ENCODE peak calls at places on chromosome 9, in ten cellular contexts. E, P, Y, R, F, W, G, A, L and V are unnamed samples.

GRCh38 chr9:37324261-37324683 is 98.2 kb upstream of the GRHPR start:
- DNase-seq in R (no peak), P (no peak), F (no peak), E (peak; percentile 47), L (no peak), A (no peak), Y (peak; percentile 6), G (no peak), W (no peak), V (peak; percentile 9)

GRCh38 chr9:116083837-116084236 is 69.8 kb upstream of the PAPPA start:
- DNase-seq in A (no peak), Y (no peak), F (no peak), W (no peak), P (no peak), E (no peak), L (no peak), G (no peak), R (no peak), V (no peak)

GRCh38 chr9:14779566-14780022 is 57.1 kb upstream of the CER1 start:
- DNase-seq in F (no peak), W (no peak), R (no peak), L (no peak), G (no peak), A (no peak), E (no peak), P (no peak), Y (peak; percentile 32), V (no peak)

GRCh38 chr9:35792044-35792813 is 838 bp downstream of the NPR2 start:
- DNase-seq in P (no peak), F (no peak), Y (no peak), G (peak; percentile 30), R (no peak), W (no peak), L (no peak), E (no peak), A (no peak), V (no peak)

GRCh38 chr9:91162784-91163440 is 198.8 kb downstream of the AUH start:
- DNase-seq in E (peak; percentile 47), G (no peak), A (no peak), Y (peak; percentile 31), W (no peak), L (no peak), P (peak; percentile 87), R (no peak), F (peak; percentile 48), V (no peak)

GRCh38 chr9:116234091-116234490 is 80.5 kb downstream of the PAPPA start:
- DNase-seq in W (peak; percentile 96), A (no peak), Y (peak; percentile 97), R (no peak), E (peak; percentile 98), F (peak; percentile 75), P (no peak), G (peak; percentile 26), L (no peak), V (no peak)

GRCh38 chr9:71741841-71742648 is 26.3 kb downstream of the CEMIP2 start:
- DNase-seq in A (no peak), P (no peak), Y (peak; percentile 92), W (no peak), G (no peak), L (no peak), R (no peak), F (peak; percentile 57), E (peak; percentile 72), V (no peak)

GRCh38 chr9:111096051-111096450 is 57.8 kb upstream of the LPAR1 start:
- DNase-seq in R (no peak), P (no peak), F (no peak), Y (no peak), A (no peak), W (no peak), L (no peak), E (no peak), G (no peak), V (no peak)

GRCh38 chr9:129411501-129412175 is 209.3 kb downstream of the C9orf50 start:
- DNase-seq in L (no peak), Y (no peak), P (no peak), F (no peak), G (no peak), A (no peak), E (no peak), W (no peak), R (no peak), V (no peak)

GRCh38 chr9:136437430-136437829 is 2.2 kb downstream of the INPP5E start:
- DNase-seq in G (no peak), Y (peak; percentile 51), P (no peak), L (no peak), F (no peak), R (no peak), E (peak; percentile 40), A (no peak), W (no peak), V (no peak)

GRCh38 chr9:130634801-130635200 is 29.6 kb upstream of the PRDM12 start:
- DNase-seq in P (no peak), L (no peak), G (no peak), F (no peak), Y (no peak), E (no peak), A (no peak), R (no peak), W (no peak), V (no peak)

GRCh38 chr9:71357346-71357745 is 235.9 kb upstream of the TRPM3 start:
- DNase-seq in E (no peak), W (no peak), R (no peak), Y (no peak), G (no peak), P (no peak), A (no peak), L (no peak), F (no peak), V (no peak)

GRCh38 chr9:83933804-83934203 is 12.6 kb upstream of the KIF27 start:
- DNase-seq in L (no peak), P (no peak), G (peak; percentile 21), R (no peak), W (peak; percentile 52), F (peak; percentile 42), Y (peak; percentile 88), E (no peak), A (no peak), V (no peak)

GRCh38 chr9:132732326-132732725 is 62.1 kb downstream of the GTF3C4 start:
- DNase-seq in A (no peak), G (no peak), R (no peak), W (no peak), P (no peak), F (no peak), Y (no peak), L (no peak), E (peak; percentile 11), V (no peak)

DNA sequence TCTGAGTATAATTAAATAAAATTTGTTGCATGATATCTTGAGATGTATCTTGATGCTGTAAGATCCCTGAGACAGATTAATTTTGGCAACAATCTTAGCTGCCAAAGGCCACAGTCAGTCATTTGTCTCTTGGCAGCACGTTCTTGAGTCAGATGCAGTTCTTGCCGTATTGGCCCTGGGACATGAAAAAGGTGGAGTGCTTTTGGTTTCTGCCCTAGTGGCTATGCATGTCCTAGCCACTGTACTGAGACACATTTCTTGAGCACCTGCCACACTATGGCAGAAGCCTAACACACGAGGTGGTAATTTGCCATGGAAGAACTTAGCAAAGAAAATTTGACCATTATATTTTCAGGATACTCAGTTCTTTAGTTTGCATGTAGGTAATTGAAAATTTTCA is 45.0 kb upstream of the PHF2 start:
- DNase-seq in G (no peak), Y (no peak), E (no peak), A (no peak), W (no peak), F (no peak), P (no peak), L (no peak), R (no peak), V (no peak)
- TF ChIP-seq CTCF in G (no peak), Y (no peak), E (no peak), A (peak; percentile 2), W (no peak), F (no peak), P (no peak), L (no peak), R (peak; percentile 30), V (peak; percentile 43)

DNA sequence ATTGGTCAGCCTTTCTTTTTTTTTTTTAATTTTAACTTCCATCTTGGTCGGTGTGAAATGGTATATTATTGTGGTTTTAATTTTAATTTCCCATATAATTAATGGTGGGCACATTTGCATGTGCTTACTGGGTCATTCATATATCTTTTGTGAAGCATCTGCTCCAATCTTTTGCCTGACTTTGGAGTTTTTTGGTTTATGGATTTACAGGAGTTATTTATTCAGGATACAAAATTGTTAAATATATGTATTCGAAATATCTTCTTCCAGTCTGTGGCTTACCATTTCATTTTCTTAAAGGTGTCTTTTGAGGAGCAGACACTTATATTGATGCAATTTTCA is 682 bp upstream of the RIGI start:
- DNase-seq in L (no peak), R (no peak), W (no peak), E (no peak), A (no peak), Y (no peak), F (no peak), P (no peak), G (no peak), V (no peak)
- TF ChIP-seq CTCF in L (no peak), R (no peak), W (no peak), E (no peak), A (no peak), Y (no peak), F (no peak), P (no peak), G (no peak), V (no peak)

DNA sequence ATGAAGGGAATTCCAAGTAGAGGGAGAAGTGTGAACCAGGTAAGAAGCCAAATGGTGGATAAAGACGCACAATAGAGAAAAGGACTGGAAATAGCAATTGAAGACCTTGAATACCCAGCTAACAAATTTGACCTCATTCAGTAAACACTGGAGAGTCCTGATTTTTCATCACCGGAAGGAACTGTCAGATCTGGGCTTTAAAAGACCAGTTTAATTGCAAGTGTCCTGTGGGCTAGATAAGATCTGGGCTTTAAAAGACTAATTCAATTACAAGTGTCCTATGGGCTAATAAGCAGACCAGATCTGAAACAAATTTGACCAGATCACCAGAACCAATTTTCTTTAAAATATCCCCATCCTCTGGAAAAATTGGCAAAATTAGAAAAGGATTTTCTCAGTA is 380.0 kb downstream of the ACTL7B start:
- DNase-seq in G (no peak), P (no peak), Y (no peak), W (no peak), R (no peak), L (no peak), E (no peak), A (no peak), F (no peak), V (no peak)
- TF ChIP-seq CTCF in G (no peak), P (no peak), Y (no peak), W (no peak), R (no peak), L (no peak), E (no peak), A (no peak), F (no peak), V (no peak)

DNA sequence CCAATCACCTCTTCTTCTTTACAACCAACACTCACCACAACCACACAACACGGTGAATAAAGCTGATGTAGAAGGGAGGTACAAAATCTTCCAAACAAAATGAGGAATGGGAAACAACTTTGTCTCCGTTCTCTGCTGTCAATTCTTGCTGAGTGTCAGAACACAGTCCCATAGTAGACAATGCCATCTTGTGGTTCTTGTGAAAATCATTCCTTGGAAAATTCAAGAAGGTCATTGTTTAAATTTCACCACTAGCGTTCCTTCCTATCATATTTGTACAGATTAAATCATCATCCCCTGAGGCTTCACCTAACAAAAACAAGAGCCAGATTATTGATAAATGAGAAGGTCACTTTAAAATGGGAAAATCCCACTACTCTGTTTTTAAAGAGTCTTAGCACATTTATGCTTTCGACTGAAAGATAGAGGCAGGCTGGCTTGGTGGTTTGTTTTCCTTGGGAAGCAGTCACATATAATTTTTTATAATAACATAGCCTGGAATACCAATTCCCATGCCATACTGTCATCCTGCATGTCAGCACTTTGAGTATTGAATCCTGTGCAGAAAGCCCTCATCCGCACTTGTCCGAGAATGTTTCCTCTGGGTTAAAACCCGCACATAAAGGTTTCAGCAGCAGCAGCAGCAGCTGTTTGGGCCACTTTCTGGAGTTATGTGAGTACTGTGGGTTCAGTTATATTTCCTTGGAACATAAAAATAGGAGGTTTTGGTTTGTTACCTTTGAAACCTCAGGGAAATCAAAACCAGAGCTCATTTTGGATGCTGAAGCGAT is 395.0 kb upstream of the SMARCA2 start:
- DNase-seq in L (no peak), A (no peak), R (no peak), E (no peak), W (no peak), G (no peak), P (no peak), F (no peak), Y (peak; percentile 18), V (no peak)
- TF ChIP-seq CTCF in L (peak; percentile 43), A (peak; percentile 40), R (peak; percentile 49), E (no peak), W (peak; percentile 11), G (no peak), P (no peak), F (no peak), Y (peak; percentile 16), V (peak; percentile 63)